ENCODE peak calls at places on chromosomes 7 and 10, in seven cellular contexts. H is A549; M is IMR-90; F is pancreas; C is HepG2; A is tibial artery; P is effector memory CD4-positive, alpha-beta T cell. J is an unnamed sample.

GRCh38 chr10:22646291-22646926 is 68.0 kb downstream of the PIP4K2A start:
- DNase-seq in F (no peak), A (no peak), P (no peak), C (no peak), M (no peak), H (no peak), J (no peak)

GRCh38 chr7:155344618-155345433 is 47.1 kb downstream of the INSIG1 start:
- DNase-seq in H (peak), A (peak), P (peak), F (peak), M (peak), C (peak), J (peak)

GRCh38 chr7:7972128-7972527 is 3.5 kb downstream of the GLCCI1 start:
- DNase-seq in C (no peak), F (no peak), M (peak), A (no peak), P (no peak), H (no peak), J (no peak)

GRCh38 chr7:1895664-1896515 is 225.8 kb downstream of the ELFN1 start:
- DNase-seq in F (peak), M (no peak), H (no peak), P (no peak), A (no peak), C (no peak), J (no peak)

GRCh38 chr10:119477444-119477843 is 65.1 kb downstream of the RGS10 start:
- DNase-seq in A (no peak), F (no peak), H (no peak), P (no peak), C (no peak), M (no peak), J (no peak)

GRCh38 chr10:76119515-76119914 is 688.1 kb downstream of the LRMDA start:
- DNase-seq in P (no peak), C (no peak), H (no peak), A (no peak), M (peak), F (no peak), J (no peak)

GRCh38 chr10:33143160-33143728 is 185.2 kb upstream of the ITGB1 start:
- DNase-seq in A (no peak), M (peak), H (no peak), P (no peak), C (peak), F (no peak), J (no peak)

GRCh38 chr10:119658274-119658673 is 7.1 kb downstream of the BAG3 start:
- DNase-seq in M (peak), P (no peak), F (no peak), C (peak), H (peak), A (peak), J (peak)

GRCh38 chr7:95986136-95986535 is 213.8 kb downstream of the DYNC1I1 start:
- DNase-seq in F (no peak), A (no peak), C (no peak), M (no peak), H (no peak), P (no peak), J (no peak)

GRCh38 chr7:35716038-35716803 is 21.3 kb upstream of the HERPUD2 start:
- DNase-seq in C (no peak), H (no peak), F (no peak), P (no peak), M (peak), A (peak), J (no peak)

GRCh38 chr7:45978010-45978681 is 57.1 kb upstream of the IGFBP3 start:
- DNase-seq in C (peak), M (peak), A (peak), F (no peak), P (no peak), H (peak), J (peak)

GRCh38 chr10:124672181-124672638 is 72.0 kb downstream of the FAM53B start:
- DNase-seq in P (no peak), F (peak), M (no peak), H (no peak), C (no peak), A (no peak), J (no peak)

GRCh38 chr7:28052933-28053332 is 127.7 kb downstream of the JAZF1 start:
- DNase-seq in H (no peak), M (peak), A (no peak), F (no peak), C (no peak), P (no peak), J (no peak)

GRCh38 chr7:47449810-47450586 is 131.9 kb downstream of the TNS3 start:
- DNase-seq in P (no peak), C (no peak), F (no peak), M (peak), A (peak), H (no peak), J (no peak)

GRCh38 chr10:25786181-25786580 is 147.8 kb upstream of the MYO3A start:
- DNase-seq in M (no peak), P (no peak), A (no peak), H (no peak), C (no peak), F (no peak), J (no peak)

GRCh38 chr7:30502470-30503251 is 2.0 kb downstream of the GGCT start:
- DNase-seq in F (no peak), C (no peak), P (no peak), M (no peak), H (no peak), A (no peak), J (no peak)

GRCh38 chr7:8015095-8015745 is 46.6 kb downstream of the GLCCI1 start:
- DNase-seq in A (no peak), H (no peak), P (no peak), F (no peak), M (no peak), C (no peak), J (no peak)

GRCh38 chr10:16611037-16611436 is 89.4 kb upstream of the C1QL3 start:
- DNase-seq in H (no peak), M (no peak), C (no peak), P (no peak), A (no peak), F (no peak), J (no peak)

GRCh38 chr10:80535671-80536360 is 1.9 kb upstream of the SH2D4B start:
- DNase-seq in M (no peak), F (peak), P (peak), A (peak), C (no peak), H (peak), J (peak)

GRCh38 chr7:23893942-23894890 is 184.2 kb downstream of the STK31 start:
- DNase-seq in A (no peak), F (no peak), P (no peak), C (no peak), M (no peak), H (no peak), J (no peak)

GRCh38 chr10:35058134-35058533 is 32.0 kb downstream of the CUL2 start:
- DNase-seq in P (no peak), A (no peak), F (no peak), C (peak), M (peak), H (peak), J (no peak)
- H3K27ac ChIP-seq in P (no peak), A (no peak), F (no peak), C (no peak), M (peak), H (peak), J (no peak)

DNA sequence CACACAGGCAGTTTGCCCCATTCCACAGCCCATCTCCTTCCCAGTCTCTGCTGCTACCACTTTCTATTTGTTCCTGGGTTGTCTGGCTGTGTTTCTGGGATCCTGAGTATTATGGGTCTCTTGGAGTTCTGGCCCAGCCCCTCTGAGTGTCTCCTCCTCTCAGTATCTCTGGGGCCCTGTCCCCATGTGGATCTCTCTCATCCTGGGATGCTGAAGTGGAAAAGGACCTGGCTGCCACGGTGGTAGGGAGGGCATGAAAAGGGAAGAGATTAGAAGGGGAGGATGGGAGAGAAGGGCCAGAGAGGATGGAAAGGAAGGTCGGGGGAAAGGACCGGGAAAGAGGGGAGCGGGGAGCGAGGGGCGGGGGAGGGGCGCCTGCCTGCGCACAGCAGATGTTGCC is 54.5 kb upstream of the LBX1 start:
- DNase-seq in A (no peak), H (no peak), C (no peak), F (no peak), M (no peak), P (no peak), J (no peak)
- H3K4me3 ChIP-seq in A (no peak), H (no peak), C (no peak), F (no peak), M (no peak), P (no peak), J (no peak)

GRCh38 chr10:131838921-131839320 is 61.9 kb upstream of the PPP2R2D start:
- DNase-seq in M (no peak), P (no peak), H (no peak), A (peak), F (peak), C (no peak), J (no peak)
- H3K27ac ChIP-seq in M (no peak), P (no peak), H (no peak), A (no peak), F (no peak), C (no peak), J (no peak)

GRCh38 chr7:157432541-157432956 is 95.7 kb downstream of the DNAJB6 start:
- DNase-seq in C (no peak), H (peak), P (no peak), A (peak), M (peak), F (no peak), J (no peak)
- H3K4me3 ChIP-seq in C (no peak), H (peak), P (no peak), A (peak), M (peak), F (no peak), J (no peak)

GRCh38 chr7:44630791-44631457 is 24.5 kb downstream of the OGDH start:
- DNase-seq in M (no peak), C (no peak), H (no peak), P (no peak), F (no peak), A (no peak), J (no peak)
- H3K27ac ChIP-seq in M (no peak), C (no peak), H (no peak), P (peak), F (no peak), A (no peak), J (no peak)

J was measured in uterus.